ENCODE peak calls at places on chromosomes 5 and 9, in seven cellular contexts. One of them, this sample, is unnamed.

GRCh38 chr9:76900884-76901440 is 5.0 kb downstream of the PRUNE2 start:
- DNase-seq in HCT116: no peak
- DNase-seq in H1: no peak
- DNase-seq in GM12878: no peak
- DNase-seq in K562: no peak
- DNase-seq in SK-N-SH: no peak
- DNase-seq in HepG2: no peak
- DNase-seq in this sample: no peak

GRCh38 chr5:31604644-31605043 is 34.3 kb upstream of the PDZD2 start:
- DNase-seq in HCT116: no peak
- DNase-seq in GM12878: no peak
- DNase-seq in H1: no peak
- DNase-seq in K562: no peak
- DNase-seq in HepG2: no peak
- DNase-seq in SK-N-SH: no peak
- DNase-seq in this sample: no peak

GRCh38 chr5:54443264-54443663 is 12.2 kb upstream of the HSPB3 start:
- DNase-seq in GM12878: no peak
- DNase-seq in K562: peak
- DNase-seq in HepG2: peak
- DNase-seq in HCT116: peak
- DNase-seq in SK-N-SH: peak
- DNase-seq in H1: no peak
- DNase-seq in this sample: no peak

GRCh38 chr5:64285188-64286130 is 119.8 kb downstream of the RNF180 start:
- DNase-seq in SK-N-SH: no peak
- DNase-seq in HepG2: no peak
- DNase-seq in GM12878: no peak
- DNase-seq in HCT116: no peak
- DNase-seq in K562: no peak
- DNase-seq in H1: no peak
- DNase-seq in this sample: no peak

GRCh38 chr5:180601591-180602480 is 10.5 kb upstream of the SCGB3A1 start:
- DNase-seq in HepG2: no peak
- DNase-seq in H1: no peak
- DNase-seq in K562: no peak
- DNase-seq in HCT116: no peak
- DNase-seq in SK-N-SH: peak
- DNase-seq in GM12878: no peak
- DNase-seq in this sample: no peak

GRCh38 chr5:57416246-57416996 is 66.2 kb downstream of the ACTBL2 start:
- DNase-seq in HepG2: no peak
- DNase-seq in SK-N-SH: peak
- DNase-seq in H1: no peak
- DNase-seq in K562: no peak
- DNase-seq in GM12878: no peak
- DNase-seq in HCT116: no peak
- DNase-seq in this sample: no peak

GRCh38 chr5:178213748-178214151 is 9.4 kb downstream of the HNRNPAB start:
- DNase-seq in H1: no peak
- DNase-seq in SK-N-SH: no peak
- DNase-seq in K562: no peak
- DNase-seq in GM12878: no peak
- DNase-seq in HepG2: no peak
- DNase-seq in HCT116: no peak
- DNase-seq in this sample: no peak

GRCh38 chr5:111509119-111509518 is 3.2 kb downstream of the STARD4 start:
- DNase-seq in K562: no peak
- DNase-seq in GM12878: no peak
- DNase-seq in H1: no peak
- DNase-seq in HCT116: no peak
- DNase-seq in SK-N-SH: no peak
- DNase-seq in HepG2: peak
- DNase-seq in this sample: no peak

GRCh38 chr9:78863531-78863930 is 566.6 kb downstream of the PSAT1 start:
- DNase-seq in SK-N-SH: no peak
- DNase-seq in H1: no peak
- DNase-seq in HCT116: no peak
- DNase-seq in HepG2: no peak
- DNase-seq in K562: no peak
- DNase-seq in GM12878: no peak
- DNase-seq in this sample: no peak

GRCh38 chr5:40799248-40799647 is 1.1 kb upstream of the PRKAA1 start:
- DNase-seq in GM12878: no peak
- DNase-seq in HepG2: no peak
- DNase-seq in HCT116: no peak
- DNase-seq in H1: no peak
- DNase-seq in SK-N-SH: no peak
- DNase-seq in K562: no peak
- DNase-seq in this sample: no peak

GRCh38 chr5:73312146-73312871 is 136.3 kb downstream of the FOXD1 start:
- DNase-seq in GM12878: no peak
- DNase-seq in SK-N-SH: no peak
- DNase-seq in K562: no peak
- DNase-seq in HepG2: no peak
- DNase-seq in HCT116: no peak
- DNase-seq in H1: no peak
- DNase-seq in this sample: no peak

GRCh38 chr5:175037820-175038219 is 313.4 kb downstream of the MSX2 start:
- DNase-seq in HepG2: no peak
- DNase-seq in HCT116: no peak
- DNase-seq in GM12878: no peak
- DNase-seq in H1: no peak
- DNase-seq in SK-N-SH: no peak
- DNase-seq in K562: no peak
- DNase-seq in this sample: no peak

GRCh38 chr5:178371362-178372090 is 138.9 kb upstream of the PHYKPL start:
- DNase-seq in GM12878: no peak
- DNase-seq in H1: no peak
- DNase-seq in HCT116: no peak
- DNase-seq in SK-N-SH: no peak
- DNase-seq in K562: no peak
- DNase-seq in HepG2: no peak
- DNase-seq in this sample: no peak

GRCh38 chr5:55004728-55005127 is 19.3 kb upstream of the GZMK start:
- DNase-seq in SK-N-SH: no peak
- DNase-seq in H1: no peak
- DNase-seq in HepG2: no peak
- DNase-seq in GM12878: no peak
- DNase-seq in K562: no peak
- DNase-seq in HCT116: no peak
- DNase-seq in this sample: no peak

GRCh38 chr5:149799119-149799623 is 69.1 kb downstream of the PPARGC1B start:
- DNase-seq in GM12878: no peak
- DNase-seq in HCT116: no peak
- DNase-seq in H1: no peak
- DNase-seq in HepG2: peak
- DNase-seq in K562: no peak
- DNase-seq in SK-N-SH: peak
- DNase-seq in this sample: no peak

GRCh38 chr5:120293796-120294195 is 170.3 kb upstream of the PRR16 start:
- DNase-seq in HCT116: no peak
- DNase-seq in HepG2: no peak
- DNase-seq in SK-N-SH: no peak
- DNase-seq in K562: no peak
- DNase-seq in GM12878: no peak
- DNase-seq in H1: no peak
- DNase-seq in this sample: no peak

GRCh38 chr9:31854187-31854586 is 530.3 kb upstream of the ACO1 start:
- DNase-seq in K562: no peak
- DNase-seq in GM12878: no peak
- DNase-seq in SK-N-SH: no peak
- DNase-seq in HepG2: no peak
- DNase-seq in HCT116: no peak
- DNase-seq in H1: no peak
- DNase-seq in this sample: no peak

GRCh38 chr5:1380011-1380817 is 35.3 kb upstream of the CLPTM1L start:
- DNase-seq in K562: peak
- DNase-seq in HepG2: peak
- DNase-seq in HCT116: no peak
- DNase-seq in H1: peak
- DNase-seq in SK-N-SH: peak
- DNase-seq in GM12878: no peak
- DNase-seq in this sample: no peak

GRCh38 chr5:90917928-90918327 is 359.3 kb downstream of the ADGRV1 start:
- DNase-seq in K562: no peak
- DNase-seq in HepG2: no peak
- DNase-seq in H1: no peak
- DNase-seq in SK-N-SH: no peak
- DNase-seq in GM12878: no peak
- DNase-seq in HCT116: no peak
- DNase-seq in this sample: no peak

GRCh38 chr5:133236541-133236951 is 184.7 kb downstream of the HSPA4 start:
- DNase-seq in H1: no peak
- DNase-seq in SK-N-SH: no peak
- DNase-seq in HCT116: no peak
- DNase-seq in GM12878: no peak
- DNase-seq in K562: no peak
- DNase-seq in HepG2: no peak
- DNase-seq in this sample: no peak
- TF ChIP-seq YY1 in H1: no peak
- TF ChIP-seq YY1 in SK-N-SH: no peak
- TF ChIP-seq YY1 in HCT116: no peak
- TF ChIP-seq YY1 in GM12878: no peak
- TF ChIP-seq YY1 in K562: no peak
- TF ChIP-seq YY1 in HepG2: no peak
- TF ChIP-seq YY1 in this sample: no peak

DNA sequence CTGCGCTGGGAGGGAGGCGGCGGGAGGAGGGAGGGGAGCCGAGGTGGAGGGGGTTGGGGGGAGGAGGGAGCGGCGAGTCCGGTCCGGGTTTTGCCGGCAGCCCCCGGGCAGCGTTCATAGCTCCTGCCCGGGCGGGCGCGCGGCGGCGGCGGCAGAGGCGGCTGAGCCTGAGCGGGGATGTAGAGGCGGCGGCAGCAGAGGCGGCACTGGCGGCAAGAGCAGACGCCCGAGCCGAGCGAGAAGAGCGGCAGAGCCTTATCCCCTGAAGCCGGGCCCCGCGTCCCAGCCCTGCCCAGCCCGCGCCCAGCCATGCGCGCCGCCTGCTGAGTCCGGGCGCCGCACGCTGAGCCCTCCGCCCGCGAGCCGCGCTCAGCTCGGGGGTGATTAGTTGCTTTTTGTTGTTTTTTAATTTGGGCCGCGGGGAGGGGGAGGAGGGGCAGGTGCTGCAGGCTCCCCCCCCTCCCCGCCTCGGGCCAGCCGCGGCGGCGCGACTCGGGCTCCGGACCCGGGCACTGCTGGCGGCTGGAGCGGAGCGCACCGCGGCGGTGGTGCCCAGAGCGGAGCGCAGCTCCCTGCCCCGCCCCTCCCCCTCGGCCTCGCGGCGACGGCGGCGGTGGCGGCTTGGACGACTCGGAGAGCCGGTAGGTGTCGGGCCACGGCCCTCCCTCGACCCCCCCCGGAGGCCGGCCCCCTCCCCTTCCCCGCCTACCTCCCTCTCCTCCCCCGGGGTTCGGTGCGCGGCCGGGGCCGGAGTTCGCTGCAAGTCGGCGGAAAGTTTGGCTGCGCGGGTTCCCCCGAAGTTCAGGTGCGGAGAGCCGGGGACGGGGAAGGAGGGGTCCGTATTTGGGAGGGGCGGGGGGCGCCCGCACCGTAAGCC is at the start of gene CXXC5:
- DNase-seq in HCT116: no peak
- DNase-seq in K562: peak
- DNase-seq in H1: peak
- DNase-seq in HepG2: no peak
- DNase-seq in GM12878: no peak
- DNase-seq in SK-N-SH: peak
- DNase-seq in this sample: no peak
- TF ChIP-seq YY1 in HCT116: peak
- TF ChIP-seq YY1 in K562: peak
- TF ChIP-seq YY1 in H1: no peak
- TF ChIP-seq YY1 in HepG2: peak
- TF ChIP-seq YY1 in GM12878: peak
- TF ChIP-seq YY1 in SK-N-SH: peak
- TF ChIP-seq YY1 in this sample: no peak

GRCh38 chr9:108272350-108272899 is 583.4 kb downstream of the ACTL7B start:
- DNase-seq in SK-N-SH: peak
- DNase-seq in GM12878: no peak
- DNase-seq in HepG2: peak
- DNase-seq in HCT116: peak
- DNase-seq in H1: peak
- DNase-seq in K562: peak
- DNase-seq in this sample: peak
- TF ChIP-seq YY1 in SK-N-SH: no peak
- TF ChIP-seq YY1 in GM12878: peak
- TF ChIP-seq YY1 in HepG2: no peak
- TF ChIP-seq YY1 in HCT116: peak
- TF ChIP-seq YY1 in H1: no peak
- TF ChIP-seq YY1 in K562: no peak
- TF ChIP-seq YY1 in this sample: no peak

GRCh38 chr5:130112246-130112645 is 208.0 kb downstream of the CHSY3 start:
- DNase-seq in GM12878: peak
- DNase-seq in HepG2: no peak
- DNase-seq in HCT116: no peak
- DNase-seq in K562: no peak
- DNase-seq in H1: no peak
- DNase-seq in SK-N-SH: no peak
- DNase-seq in this sample: no peak

GRCh38 chr5:130116431-130116830 is 212.2 kb downstream of the CHSY3 start:
- DNase-seq in HCT116: no peak
- DNase-seq in SK-N-SH: no peak
- DNase-seq in GM12878: no peak
- DNase-seq in H1: no peak
- DNase-seq in K562: no peak
- DNase-seq in HepG2: no peak
- DNase-seq in this sample: no peak

GRCh38 chr5:130109152-130109551 is 204.9 kb downstream of the CHSY3 start:
- DNase-seq in GM12878: no peak
- DNase-seq in SK-N-SH: peak
- DNase-seq in H1: no peak
- DNase-seq in K562: no peak
- DNase-seq in HepG2: peak
- DNase-seq in HCT116: peak
- DNase-seq in this sample: peak

GRCh38 chr5:130110333-130110732 is 206.1 kb downstream of the CHSY3 start:
- DNase-seq in HepG2: no peak
- DNase-seq in K562: no peak
- DNase-seq in GM12878: no peak
- DNase-seq in HCT116: no peak
- DNase-seq in SK-N-SH: no peak
- DNase-seq in H1: no peak
- DNase-seq in this sample: no peak

GRCh38 chr5:130111723-130112122 is 207.5 kb downstream of the CHSY3 start:
- DNase-seq in HepG2: no peak
- DNase-seq in GM12878: no peak
- DNase-seq in H1: no peak
- DNase-seq in K562: no peak
- DNase-seq in SK-N-SH: no peak
- DNase-seq in HCT116: no peak
- DNase-seq in this sample: no peak
- TF ChIP-seq YY1 in HepG2: no peak
- TF ChIP-seq YY1 in GM12878: no peak
- TF ChIP-seq YY1 in H1: no peak
- TF ChIP-seq YY1 in K562: no peak
- TF ChIP-seq YY1 in SK-N-SH: no peak
- TF ChIP-seq YY1 in HCT116: no peak
- TF ChIP-seq YY1 in this sample: no peak

DNA sequence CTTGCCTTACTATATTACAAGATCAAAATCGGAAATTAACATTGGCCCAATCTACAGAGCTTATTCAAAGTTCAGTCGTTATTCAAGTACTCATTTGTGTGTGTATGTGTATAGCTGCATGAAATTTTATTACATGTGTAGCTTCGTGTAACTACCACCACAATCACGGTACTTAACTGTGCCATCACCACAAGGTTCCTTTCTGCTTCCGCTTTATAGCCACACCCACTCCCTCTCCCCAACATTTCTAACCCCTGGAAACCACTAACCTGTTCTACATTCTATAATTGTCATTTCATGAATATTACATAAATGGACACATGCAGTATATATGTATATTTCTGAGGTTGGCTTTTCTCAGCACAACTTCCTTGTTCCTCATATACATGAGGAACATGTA is 4.0 kb upstream of the TEX48 start:
- DNase-seq in SK-N-SH: no peak
- DNase-seq in HCT116: no peak
- DNase-seq in H1: no peak
- DNase-seq in GM12878: no peak
- DNase-seq in HepG2: no peak
- DNase-seq in K562: no peak
- DNase-seq in this sample: no peak
- TF ChIP-seq YY1 in SK-N-SH: no peak
- TF ChIP-seq YY1 in HCT116: no peak
- TF ChIP-seq YY1 in H1: no peak
- TF ChIP-seq YY1 in GM12878: no peak
- TF ChIP-seq YY1 in HepG2: no peak
- TF ChIP-seq YY1 in K562: no peak
- TF ChIP-seq YY1 in this sample: no peak

This sample was measured in NT2/D1.